ENCODE peak calls at places on chromosomes 16 and 17, in six cellular contexts. L is kidney epithelial cell, S is epithelial cell of esophagus, P is astrocyte of the spinal cord, Z is gastrocnemius medialis, I is lower leg skin. D is an unnamed sample.
A peak's percentile ranks its signal among the peaks of the same experiment; 100 is the strongest.

GRCh38 chr17:55383771-55384679 is 37.6 kb downstream of the MMD start:
- DNase-seq in L (no peak), S (no peak), P (no peak), Z (no peak), I (no peak), D (no peak)

GRCh38 chr17:45759761-45760160 is 24.4 kb upstream of the CRHR1 start:
- DNase-seq in L (no peak), S (no peak), P (no peak), Z (no peak), I (no peak), D (no peak)

GRCh38 chr16:49744244-49744976 is 111.5 kb downstream of the ZNF423 start:
- DNase-seq in L (no peak), S (no peak), P (no peak), Z (no peak), I (no peak), D (no peak)

GRCh38 chr17:45234641-45235040 is 13.0 kb downstream of the FMNL1 start:
- DNase-seq in L (no peak), S (no peak), P (no peak), Z (no peak), I (no peak), D (no peak)

GRCh38 chr16:54718376-54718775 is 212.3 kb upstream of the IRX5 start:
- DNase-seq in L (no peak), S (no peak), P (no peak), Z (no peak), I (no peak), D (no peak)

GRCh38 chr16:2152695-2153506 is 2.7 kb upstream of the TRAF7 start:
- DNase-seq in L (no peak), S (peak; percentile 35), P (peak; percentile 32), Z (no peak), I (no peak), D (peak; percentile 40)

GRCh38 chr17:15662726-15663125 is 21.4 kb downstream of the TRIM16 start:
- DNase-seq in L (no peak), S (peak; percentile 72), P (no peak), Z (no peak), I (no peak), D (no peak)

GRCh38 chr16:48812856-48813255 is 202.9 kb upstream of the N4BP1 start:
- DNase-seq in L (no peak), S (no peak), P (no peak), Z (no peak), I (no peak), D (no peak)

GRCh38 chr16:54286330-54287017 is at the start of gene IRX3:
- DNase-seq in L (peak; percentile 23), S (peak; percentile 91), P (peak; percentile 91), Z (peak; percentile 77), I (peak; percentile 90), D (peak; percentile 90)

GRCh38 chr17:68455756-68456528 is 1.4 kb downstream of the WIPI1 start:
- DNase-seq in L (no peak), S (peak; percentile 89), P (no peak), Z (no peak), I (no peak), D (peak; percentile 96)

GRCh38 chr17:34384822-34385605 is 22.0 kb upstream of the CCL1 start:
- DNase-seq in L (no peak), S (no peak), P (no peak), Z (no peak), I (no peak), D (no peak)

GRCh38 chr17:38702900-38703741 is 2.0 kb upstream of the MLLT6 start:
- DNase-seq in L (no peak), S (no peak), P (no peak), Z (no peak), I (peak; percentile 31), D (no peak)

GRCh38 chr17:39703913-39704312 is 4.0 kb downstream of the ERBB2 start:
- DNase-seq in L (no peak), S (no peak), P (no peak), Z (no peak), I (no peak), D (no peak)

GRCh38 chr17:73952498-73953205 is 250.8 kb upstream of the RPL38 start:
- DNase-seq in L (no peak), S (no peak), P (no peak), Z (no peak), I (no peak), D (peak; percentile 11)

GRCh38 chr16:77353587-77354263 is 81.1 kb downstream of the ADAMTS18 start:
- DNase-seq in L (no peak), S (no peak), P (no peak), Z (no peak), I (no peak), D (no peak)

GRCh38 chr16:84302111-84302954 is 7.7 kb downstream of the WFDC1 start:
- DNase-seq in L (no peak), S (no peak), P (no peak), Z (no peak), I (no peak), D (no peak)

GRCh38 chr17:82277851-82278250 is 4.4 kb upstream of the CSNK1D start:
- DNase-seq in L (no peak), S (no peak), P (no peak), Z (no peak), I (no peak), D (no peak)

GRCh38 chr17:31558748-31559646 is 167.5 kb downstream of the RAB11FIP4 start:
- DNase-seq in L (no peak), S (peak; percentile 77), P (peak; percentile 78), Z (peak; percentile 70), I (peak; percentile 58), D (peak; percentile 72)

GRCh38 chr16:4346205-4346781 is 4.8 kb downstream of the PAM16 start:
- DNase-seq in L (no peak), S (no peak), P (no peak), Z (no peak), I (no peak), D (no peak)

GRCh38 chr17:9271989-9272388 is 250.7 kb downstream of the NTN1 start:
- DNase-seq in L (no peak), S (no peak), P (no peak), Z (no peak), I (no peak), D (no peak)

GRCh38 chr16:66899310-66899944 is 19.1 kb downstream of the PDP2 start:
- DNase-seq in L (no peak), S (no peak), P (no peak), Z (peak; percentile 86), I (no peak), D (peak; percentile 50)

GRCh38 chr17:76578376-76578775 is 7.3 kb downstream of the ST6GALNAC2 start:
- DNase-seq in L (no peak), S (peak; percentile 91), P (no peak), Z (no peak), I (no peak), D (no peak)
- TF ChIP-seq CTCF in L (no peak), S (no peak), P (no peak), Z (no peak), I (no peak), D (no peak)

GRCh38 chr17:36674278-36674650 is 72.9 kb downstream of the MRM1 start:
- DNase-seq in L (no peak), S (no peak), P (no peak), Z (no peak), I (no peak), D (no peak)

GRCh38 chr17:36675250-36675649 is 73.9 kb downstream of the MRM1 start:
- DNase-seq in L (no peak), S (no peak), P (no peak), Z (no peak), I (no peak), D (no peak)

GRCh38 chr17:36673637-36674277 is 72.4 kb downstream of the MRM1 start:
- DNase-seq in L (no peak), S (no peak), P (no peak), Z (no peak), I (no peak), D (no peak)

GRCh38 chr17:36673068-36673467 is 71.7 kb downstream of the MRM1 start:
- DNase-seq in L (no peak), S (no peak), P (no peak), Z (no peak), I (no peak), D (no peak)

DNA sequence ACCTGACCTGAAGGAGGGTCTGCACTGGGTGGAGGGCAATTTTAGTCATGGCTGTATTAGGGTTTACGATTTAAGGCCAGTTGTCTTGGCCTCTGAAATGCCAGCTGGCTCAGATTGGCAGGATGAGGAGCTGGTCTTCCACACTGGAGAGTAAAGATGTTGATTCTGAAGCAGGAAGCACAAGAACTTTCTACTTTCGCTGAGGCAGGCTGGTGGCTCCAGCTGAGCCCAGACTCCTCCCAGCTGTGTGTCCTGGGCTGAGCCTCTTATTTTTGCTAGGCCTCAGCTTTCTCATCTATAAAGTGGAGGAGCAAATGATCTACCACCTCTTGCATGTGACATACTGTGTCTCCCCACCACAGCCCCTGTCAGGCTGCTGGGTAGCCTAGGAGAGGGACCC is 74.4 kb downstream of the MRM1 start:
- DNase-seq in L (no peak), S (no peak), P (no peak), Z (no peak), I (no peak), D (no peak)
- H3K4me3 ChIP-seq in L (no peak overlapping the region), S (no peak overlapping the region), P (no peak overlapping the region), Z (no peak overlapping the region), I (no peak overlapping the region), D (no peak overlapping the region)

GRCh38 chr16:30476991-30477390 is 4.4 kb downstream of the ITGAL start:
- DNase-seq in L (no peak), S (no peak), P (no peak), Z (no peak), I (no peak), D (no peak)

GRCh38 chr16:30478766-30479478 is 6.4 kb downstream of the ITGAL start:
- DNase-seq in L (no peak), S (no peak), P (no peak), Z (no peak), I (no peak), D (no peak)

GRCh38 chr16:30485818-30486436 is 13.4 kb downstream of the ITGAL start:
- DNase-seq in L (no peak), S (no peak), P (peak; percentile 19), Z (peak; percentile 54), I (no peak), D (no peak)

GRCh38 chr16:30484887-30485286 is 12.3 kb downstream of the ITGAL start:
- DNase-seq in L (no peak), S (no peak), P (no peak), Z (no peak), I (no peak), D (no peak)

GRCh38 chr16:30482366-30482765 is 9.8 kb downstream of the ITGAL start:
- DNase-seq in L (no peak), S (no peak), P (no peak), Z (no peak), I (no peak), D (peak; percentile 9)
- TF ChIP-seq CTCF in L (no peak), S (peak; percentile 32), P (peak; percentile 26), Z (no peak), I (no peak), D (peak; percentile 36)

DNA sequence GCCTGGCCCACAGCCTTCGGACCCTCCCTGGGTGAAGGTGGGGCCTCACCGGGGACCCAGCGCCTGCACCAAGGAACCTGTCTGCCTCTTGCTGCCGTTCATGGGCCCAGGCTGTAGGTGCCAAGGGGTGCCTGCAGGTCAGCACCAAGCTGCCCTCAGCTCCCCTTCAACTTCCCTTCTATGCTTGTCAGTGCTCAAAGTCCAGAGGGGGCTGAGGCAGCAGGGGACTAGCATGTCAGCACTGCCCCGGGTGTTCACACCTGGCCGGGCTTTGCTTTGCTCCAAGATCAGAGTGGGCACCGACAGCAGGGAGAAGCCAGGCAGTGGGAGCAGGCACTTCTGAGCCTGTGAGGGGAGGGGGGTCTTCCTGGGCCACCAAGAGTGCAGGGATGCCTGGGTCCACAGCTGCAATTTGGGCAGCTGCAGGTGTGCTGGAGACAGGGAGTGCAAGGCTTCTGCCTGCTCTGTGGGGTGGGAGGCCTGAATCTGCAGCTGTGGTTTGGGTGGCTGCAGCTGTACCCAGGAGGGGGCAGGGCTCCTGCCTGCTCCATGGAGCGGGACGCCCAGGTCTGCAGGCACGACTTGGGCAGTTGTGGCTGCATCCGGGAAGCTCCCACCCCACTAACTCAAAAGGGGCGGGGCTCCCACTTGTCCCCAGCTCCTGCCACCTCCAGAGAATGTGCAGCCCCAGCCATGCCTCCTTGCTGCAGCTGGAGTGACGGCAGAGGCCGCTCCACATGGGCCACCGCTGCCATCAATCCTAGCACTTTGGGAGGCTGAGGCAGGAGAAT is 27.6 kb upstream of the PRM1 start:
- DNase-seq in L (no peak), S (no peak), P (no peak), Z (no peak), I (no peak), D (no peak)
- H3K4me3 ChIP-seq in L (no peak overlapping the region), S (no peak overlapping the region), P (no peak overlapping the region), Z (no peak overlapping the region), I (no peak overlapping the region), D (no peak overlapping the region)

D was measured in fibroblast of mammary gland.